ENCODE peak calls at places on chromosomes 5 and 9, in seven cellular contexts. P is GM12864, B is NCI-H1092, N is colonic mucosa, Z is tibial nerve, T is AG10803, O is GM20000. F is an unnamed sample.

GRCh38 chr5:124823336-124823849 is 77.0 kb upstream of the ZNF608 start:
- DNase-seq in N (no peak), Z (no peak), P (no peak), O (no peak), T (no peak), B (no peak), F (no peak)

GRCh38 chr5:55104036-55104767 is 1.8 kb downstream of the GZMA start:
- DNase-seq in O (no peak), T (peak; percentile 51), P (no peak), N (no peak), Z (no peak), B (no peak), F (peak; percentile 44)

GRCh38 chr5:96113170-96113939 is 151.7 kb upstream of the ELL2 start:
- DNase-seq in O (no peak), P (no peak), B (no peak), T (no peak), N (no peak), Z (no peak), F (no peak)

GRCh38 chr9:129761901-129762359 is 9.1 kb upstream of the PTGES start:
- DNase-seq in T (peak; percentile 92), N (peak; percentile 60), B (no peak), Z (no peak), O (no peak), P (no peak), F (peak; percentile 80)

GRCh38 chr9:82036101-82036500 is 47.5 kb downstream of the SPATA31D1 start:
- DNase-seq in P (no peak), Z (no peak), O (no peak), N (no peak), T (no peak), B (no peak), F (no peak)

GRCh38 chr5:160071521-160072299 is 47.5 kb downstream of the PWWP2A start:
- DNase-seq in N (no peak), P (no peak), O (no peak), Z (no peak), B (no peak), T (no peak), F (no peak)

GRCh38 chr5:22908129-22908528 is 55.0 kb upstream of the CDH12 start:
- DNase-seq in T (no peak), O (no peak), Z (no peak), N (no peak), P (no peak), B (no peak), F (no peak)

GRCh38 chr5:150946351-150946905 is 41.6 kb upstream of the ZNF300 start:
- DNase-seq in N (peak; percentile 61), P (no peak), B (no peak), Z (peak; percentile 68), T (peak; percentile 82), O (no peak), F (peak; percentile 48)

GRCh38 chr9:133658442-133659431 is 22.6 kb downstream of the DBH start:
- DNase-seq in T (peak; percentile 11), O (no peak), B (peak; percentile 47), Z (peak; percentile 45), N (peak; percentile 53), P (no peak), F (peak; percentile 75)

GRCh38 chr9:134968011-134968822 is 50.5 kb upstream of the FCN1 start:
- DNase-seq in N (no peak), Z (no peak), P (no peak), B (no peak), O (no peak), T (no peak), F (no peak)

GRCh38 chr9:95270790-95271189 is 46.7 kb downstream of the FANCC start:
- DNase-seq in N (no peak), O (no peak), Z (no peak), B (no peak), T (no peak), P (no peak), F (no peak)